ENCODE peak calls at places on chromosomes 7 and 10, in ten cellular contexts. One of them, this sample, is unnamed.

GRCh38 chr10:100728928-100729876 is 16.2 kb upstream of the PAX2 start:
- DNase-seq in endothelial cell of umbilical vein: no peak
- DNase-seq in neural crest cell: no peak
- DNase-seq in omental fat pad: no peak
- DNase-seq in A549: peak; percentile 93
- DNase-seq in fibroblast of villous mesenchyme: peak; percentile 18
- DNase-seq in mucosa of descending colon: no peak
- DNase-seq in HCT116: peak; percentile 87
- DNase-seq in NB4: peak; percentile 42
- DNase-seq in OCI-LY7: peak; percentile 4
- DNase-seq in this sample: no peak

GRCh38 chr7:42495251-42495650 is 258.2 kb upstream of the GLI3 start:
- DNase-seq in endothelial cell of umbilical vein: no peak
- DNase-seq in A549: no peak
- DNase-seq in fibroblast of villous mesenchyme: peak; percentile 38
- DNase-seq in OCI-LY7: no peak
- DNase-seq in HCT116: no peak
- DNase-seq in mucosa of descending colon: no peak
- DNase-seq in neural crest cell: no peak
- DNase-seq in omental fat pad: no peak
- DNase-seq in NB4: no peak
- DNase-seq in this sample: no peak

GRCh38 chr10:27252267-27253000 is 11.8 kb upstream of the ACBD5 start:
- DNase-seq in HCT116: no peak
- DNase-seq in omental fat pad: no peak
- DNase-seq in neural crest cell: no peak
- DNase-seq in endothelial cell of umbilical vein: peak; percentile 65
- DNase-seq in mucosa of descending colon: peak; percentile 88
- DNase-seq in NB4: no peak
- DNase-seq in A549: peak; percentile 65
- DNase-seq in fibroblast of villous mesenchyme: peak; percentile 67
- DNase-seq in OCI-LY7: no peak
- DNase-seq in this sample: peak; percentile 38

GRCh38 chr10:22455068-22455467 is 109.8 kb downstream of the SPAG6 start:
- DNase-seq in A549: no peak
- DNase-seq in endothelial cell of umbilical vein: no peak
- DNase-seq in mucosa of descending colon: no peak
- DNase-seq in OCI-LY7: no peak
- DNase-seq in NB4: no peak
- DNase-seq in neural crest cell: no peak
- DNase-seq in HCT116: no peak
- DNase-seq in omental fat pad: no peak
- DNase-seq in fibroblast of villous mesenchyme: no peak
- DNase-seq in this sample: no peak

GRCh38 chr10:46998595-46998994 is 87.4 kb downstream of the PTPN20 start:
- DNase-seq in HCT116: no peak
- DNase-seq in OCI-LY7: no peak
- DNase-seq in A549: no peak
- DNase-seq in mucosa of descending colon: no peak
- DNase-seq in NB4: no peak
- DNase-seq in endothelial cell of umbilical vein: no peak
- DNase-seq in neural crest cell: no peak
- DNase-seq in fibroblast of villous mesenchyme: no peak
- DNase-seq in omental fat pad: no peak
- DNase-seq in this sample: no peak

GRCh38 chr7:45088821-45089313 is at the start of gene NACAD:
- DNase-seq in OCI-LY7: no peak
- DNase-seq in omental fat pad: no peak
- DNase-seq in neural crest cell: peak; percentile 27
- DNase-seq in A549: no peak
- DNase-seq in mucosa of descending colon: peak; percentile 46
- DNase-seq in fibroblast of villous mesenchyme: peak; percentile 36
- DNase-seq in NB4: no peak
- DNase-seq in HCT116: no peak
- DNase-seq in endothelial cell of umbilical vein: peak; percentile 44
- DNase-seq in this sample: no peak

GRCh38 chr10:79248341-79248931 is 98.8 kb upstream of the PPIF start:
- DNase-seq in OCI-LY7: peak; percentile 43
- DNase-seq in endothelial cell of umbilical vein: no peak
- DNase-seq in mucosa of descending colon: peak; percentile 56
- DNase-seq in neural crest cell: no peak
- DNase-seq in omental fat pad: no peak
- DNase-seq in NB4: peak; percentile 81
- DNase-seq in fibroblast of villous mesenchyme: peak; percentile 80
- DNase-seq in A549: no peak
- DNase-seq in HCT116: no peak
- DNase-seq in this sample: no peak

GRCh38 chr7:70807650-70808049 is 324.3 kb upstream of the GALNT17 start:
- DNase-seq in endothelial cell of umbilical vein: no peak
- DNase-seq in NB4: peak; percentile 36
- DNase-seq in OCI-LY7: peak; percentile 47
- DNase-seq in mucosa of descending colon: no peak
- DNase-seq in omental fat pad: no peak
- DNase-seq in fibroblast of villous mesenchyme: no peak
- DNase-seq in A549: peak; percentile 5
- DNase-seq in HCT116: no peak
- DNase-seq in neural crest cell: no peak
- DNase-seq in this sample: no peak

GRCh38 chr7:55018361-55019328 is at the start of gene EGFR:
- DNase-seq in NB4: no peak
- DNase-seq in fibroblast of villous mesenchyme: peak; percentile 81
- DNase-seq in endothelial cell of umbilical vein: peak; percentile 64
- DNase-seq in HCT116: peak; percentile 40
- DNase-seq in OCI-LY7: no peak
- DNase-seq in omental fat pad: no peak
- DNase-seq in A549: peak; percentile 75
- DNase-seq in mucosa of descending colon: peak; percentile 90
- DNase-seq in neural crest cell: peak; percentile 58
- DNase-seq in this sample: peak; percentile 73

GRCh38 chr10:91378061-91378460 is 32.1 kb upstream of the HECTD2 start:
- DNase-seq in mucosa of descending colon: no peak
- DNase-seq in endothelial cell of umbilical vein: no peak
- DNase-seq in fibroblast of villous mesenchyme: peak; percentile 7
- DNase-seq in NB4: no peak
- DNase-seq in neural crest cell: no peak
- DNase-seq in HCT116: no peak
- DNase-seq in omental fat pad: no peak
- DNase-seq in OCI-LY7: no peak
- DNase-seq in A549: no peak
- DNase-seq in this sample: no peak

GRCh38 chr7:77759294-77759889 is 38.8 kb downstream of the TMEM60 start:
- DNase-seq in NB4: peak; percentile 85
- DNase-seq in HCT116: peak; percentile 57
- DNase-seq in mucosa of descending colon: no peak
- DNase-seq in fibroblast of villous mesenchyme: peak; percentile 83
- DNase-seq in A549: peak; percentile 71
- DNase-seq in neural crest cell: peak; percentile 76
- DNase-seq in omental fat pad: peak; percentile 61
- DNase-seq in OCI-LY7: peak; percentile 76
- DNase-seq in endothelial cell of umbilical vein: peak; percentile 82
- DNase-seq in this sample: peak; percentile 49

GRCh38 chr7:70389752-70390151 is 742.2 kb upstream of the GALNT17 start:
- DNase-seq in A549: no peak
- DNase-seq in omental fat pad: no peak
- DNase-seq in HCT116: no peak
- DNase-seq in NB4: no peak
- DNase-seq in OCI-LY7: no peak
- DNase-seq in endothelial cell of umbilical vein: no peak
- DNase-seq in mucosa of descending colon: no peak
- DNase-seq in fibroblast of villous mesenchyme: no peak
- DNase-seq in neural crest cell: no peak
- DNase-seq in this sample: no peak

GRCh38 chr10:31622993-31623392 is 304.0 kb downstream of the ZEB1 start:
- DNase-seq in omental fat pad: no peak
- DNase-seq in HCT116: no peak
- DNase-seq in endothelial cell of umbilical vein: no peak
- DNase-seq in OCI-LY7: no peak
- DNase-seq in neural crest cell: no peak
- DNase-seq in A549: no peak
- DNase-seq in NB4: no peak
- DNase-seq in fibroblast of villous mesenchyme: peak; percentile 93
- DNase-seq in mucosa of descending colon: no peak
- DNase-seq in this sample: no peak
- TF ChIP-seq CTCF in omental fat pad: no peak
- TF ChIP-seq CTCF in HCT116: no peak
- TF ChIP-seq CTCF in endothelial cell of umbilical vein: no peak
- TF ChIP-seq CTCF in OCI-LY7: no peak
- TF ChIP-seq CTCF in neural crest cell: no peak
- TF ChIP-seq CTCF in A549: no peak
- TF ChIP-seq CTCF in NB4: no peak
- TF ChIP-seq CTCF in fibroblast of villous mesenchyme: peak; percentile 46
- TF ChIP-seq CTCF in mucosa of descending colon: no peak
- TF ChIP-seq CTCF in this sample: peak; percentile 12

GRCh38 chr10:20959178-20959577 is 62.1 kb upstream of the NEBL start:
- DNase-seq in NB4: no peak
- DNase-seq in A549: no peak
- DNase-seq in neural crest cell: no peak
- DNase-seq in omental fat pad: no peak
- DNase-seq in fibroblast of villous mesenchyme: no peak
- DNase-seq in HCT116: no peak
- DNase-seq in mucosa of descending colon: no peak
- DNase-seq in OCI-LY7: no peak
- DNase-seq in endothelial cell of umbilical vein: no peak
- DNase-seq in this sample: no peak

GRCh38 chr10:20963056-20963455 is 65.9 kb upstream of the NEBL start:
- DNase-seq in omental fat pad: no peak
- DNase-seq in endothelial cell of umbilical vein: no peak
- DNase-seq in A549: no peak
- DNase-seq in neural crest cell: no peak
- DNase-seq in OCI-LY7: no peak
- DNase-seq in mucosa of descending colon: no peak
- DNase-seq in HCT116: no peak
- DNase-seq in fibroblast of villous mesenchyme: no peak
- DNase-seq in NB4: no peak
- DNase-seq in this sample: no peak

GRCh38 chr10:20958764-20959163 is 61.7 kb upstream of the NEBL start:
- DNase-seq in fibroblast of villous mesenchyme: no peak
- DNase-seq in omental fat pad: no peak
- DNase-seq in HCT116: no peak
- DNase-seq in mucosa of descending colon: no peak
- DNase-seq in endothelial cell of umbilical vein: no peak
- DNase-seq in NB4: no peak
- DNase-seq in neural crest cell: no peak
- DNase-seq in A549: no peak
- DNase-seq in OCI-LY7: no peak
- DNase-seq in this sample: no peak

GRCh38 chr10:20963721-20964595 is 66.8 kb upstream of the NEBL start:
- DNase-seq in neural crest cell: no peak
- DNase-seq in NB4: no peak
- DNase-seq in endothelial cell of umbilical vein: no peak
- DNase-seq in A549: no peak
- DNase-seq in HCT116: no peak
- DNase-seq in omental fat pad: no peak
- DNase-seq in mucosa of descending colon: no peak
- DNase-seq in OCI-LY7: no peak
- DNase-seq in fibroblast of villous mesenchyme: no peak
- DNase-seq in this sample: no peak

DNA sequence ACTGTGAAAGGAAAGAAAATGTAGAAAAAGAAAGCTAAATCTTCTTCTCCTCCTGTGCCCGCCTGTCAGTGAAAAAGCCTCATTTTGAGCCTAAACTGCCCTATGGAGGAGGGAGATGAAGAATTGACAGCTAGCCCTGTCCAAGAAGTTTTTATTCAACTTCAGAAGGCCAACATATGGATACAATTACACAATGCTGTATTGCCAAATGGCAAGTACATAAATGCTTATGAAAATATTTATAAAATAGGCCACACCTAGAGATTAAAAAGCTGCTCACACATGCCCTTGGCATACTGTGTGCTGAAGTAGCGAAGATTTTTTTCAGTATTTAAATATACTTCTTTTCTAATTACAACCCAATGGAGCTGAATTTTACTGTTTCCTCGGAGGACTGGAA is 65.1 kb upstream of the NEBL start:
- DNase-seq in omental fat pad: no peak
- DNase-seq in endothelial cell of umbilical vein: no peak
- DNase-seq in neural crest cell: no peak
- DNase-seq in OCI-LY7: no peak
- DNase-seq in A549: no peak
- DNase-seq in HCT116: no peak
- DNase-seq in mucosa of descending colon: no peak
- DNase-seq in NB4: no peak
- DNase-seq in fibroblast of villous mesenchyme: peak; percentile 37
- DNase-seq in this sample: no peak
- TF ChIP-seq CTCF in omental fat pad: no peak
- TF ChIP-seq CTCF in endothelial cell of umbilical vein: no peak
- TF ChIP-seq CTCF in neural crest cell: no peak
- TF ChIP-seq CTCF in OCI-LY7: no peak
- TF ChIP-seq CTCF in A549: no peak
- TF ChIP-seq CTCF in HCT116: no peak
- TF ChIP-seq CTCF in mucosa of descending colon: no peak
- TF ChIP-seq CTCF in NB4: no peak
- TF ChIP-seq CTCF in fibroblast of villous mesenchyme: no peak
- TF ChIP-seq CTCF in this sample: no peak

DNA sequence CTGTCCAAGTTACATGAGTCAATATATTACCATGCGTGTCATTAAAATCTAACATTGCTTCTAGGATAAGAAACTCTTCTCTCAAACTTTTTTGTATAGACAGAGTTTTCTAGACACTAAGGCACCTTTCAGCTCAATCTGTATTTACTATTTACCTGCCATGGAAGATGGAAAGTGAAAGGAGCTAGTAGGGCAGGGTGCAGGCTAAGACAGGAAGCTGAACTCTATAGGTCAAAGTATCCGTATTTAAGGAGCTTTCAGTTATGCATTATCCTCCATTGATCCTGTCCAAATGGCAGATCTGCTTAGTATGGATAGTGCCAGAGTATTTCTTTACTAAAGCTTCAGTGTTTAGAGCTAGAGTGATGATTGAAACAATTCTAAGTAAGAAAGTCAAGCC is 612.8 kb downstream of the IPMK start:
- DNase-seq in fibroblast of villous mesenchyme: no peak
- DNase-seq in HCT116: no peak
- DNase-seq in mucosa of descending colon: no peak
- DNase-seq in endothelial cell of umbilical vein: no peak
- DNase-seq in neural crest cell: no peak
- DNase-seq in omental fat pad: no peak
- DNase-seq in A549: no peak
- DNase-seq in NB4: no peak
- DNase-seq in OCI-LY7: no peak
- DNase-seq in this sample: no peak
- TF ChIP-seq CTCF in fibroblast of villous mesenchyme: no peak
- TF ChIP-seq CTCF in HCT116: no peak
- TF ChIP-seq CTCF in mucosa of descending colon: no peak
- TF ChIP-seq CTCF in endothelial cell of umbilical vein: no peak
- TF ChIP-seq CTCF in neural crest cell: no peak
- TF ChIP-seq CTCF in omental fat pad: no peak
- TF ChIP-seq CTCF in A549: no peak
- TF ChIP-seq CTCF in NB4: no peak
- TF ChIP-seq CTCF in OCI-LY7: no peak
- TF ChIP-seq CTCF in this sample: no peak

DNA sequence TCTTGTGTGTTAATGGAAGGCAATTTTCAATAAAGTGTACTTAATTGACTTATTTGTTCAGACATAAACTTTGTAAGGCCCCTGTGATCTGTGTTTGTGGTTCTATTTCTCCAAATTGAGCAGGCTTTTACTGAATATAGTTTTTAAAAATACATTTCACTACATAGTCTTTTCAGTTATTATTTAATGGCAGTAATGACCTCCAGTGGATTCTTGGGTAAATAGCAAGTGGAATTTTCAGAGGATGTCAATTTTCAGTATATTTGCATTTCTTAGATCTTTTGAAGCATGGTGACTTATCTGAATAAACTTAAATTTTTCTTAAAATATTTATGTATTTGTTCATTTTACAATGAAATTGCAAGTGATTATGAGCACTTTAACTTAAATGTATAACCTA is 203.1 kb upstream of the PCLO start:
- DNase-seq in NB4: no peak
- DNase-seq in endothelial cell of umbilical vein: peak; percentile 13
- DNase-seq in mucosa of descending colon: no peak
- DNase-seq in omental fat pad: no peak
- DNase-seq in fibroblast of villous mesenchyme: no peak
- DNase-seq in OCI-LY7: no peak
- DNase-seq in A549: no peak
- DNase-seq in neural crest cell: no peak
- DNase-seq in HCT116: no peak
- DNase-seq in this sample: no peak
- TF ChIP-seq CTCF in NB4: no peak
- TF ChIP-seq CTCF in endothelial cell of umbilical vein: no peak
- TF ChIP-seq CTCF in mucosa of descending colon: no peak
- TF ChIP-seq CTCF in omental fat pad: no peak
- TF ChIP-seq CTCF in fibroblast of villous mesenchyme: peak; percentile 10
- TF ChIP-seq CTCF in OCI-LY7: peak; percentile 36
- TF ChIP-seq CTCF in A549: no peak
- TF ChIP-seq CTCF in neural crest cell: no peak
- TF ChIP-seq CTCF in HCT116: peak; percentile 23
- TF ChIP-seq CTCF in this sample: no peak